ENCODE peak calls at places on chromosomes 2 and 18, in eight cellular contexts. R, B, X, K, C, Q, G and D are unnamed samples.

GRCh38 chr18:54766631-54767030 is 61.6 kb upstream of the RAB27B start:
- DNase-seq in G (no peak), Q (no peak), X (no peak), C (no peak), B (no peak), R (no peak), K (no peak), D (no peak)

GRCh38 chr18:56756971-56757370 is 105.8 kb downstream of the WDR7 start:
- DNase-seq in Q (no peak), G (no peak), B (peak), X (no peak), C (no peak), R (peak), K (peak), D (peak)

GRCh38 chr2:151176661-151177060 is 85.0 kb downstream of the RBM43 start:
- DNase-seq in R (no peak), Q (no peak), K (no peak), B (no peak), G (no peak), C (no peak), X (no peak), D (no peak)

GRCh38 chr2:170739048-170739447 is 23.9 kb downstream of the SP5 start:
- DNase-seq in C (no peak), K (no peak), G (peak), X (peak), B (no peak), Q (no peak), R (no peak), D (no peak)

GRCh38 chr2:29700560-29700959 is 220.8 kb downstream of the ALK start:
- DNase-seq in K (no peak), Q (no peak), R (no peak), C (no peak), X (peak), B (no peak), G (no peak), D (no peak)

GRCh38 chr2:39845460-39846146 is 66.5 kb upstream of the THUMPD2 start:
- DNase-seq in Q (no peak), C (no peak), K (no peak), X (peak), B (no peak), G (no peak), R (no peak), D (no peak)

GRCh38 chr2:176554107-176555048 is 285.1 kb downstream of the MTX2 start:
- DNase-seq in R (peak), K (peak), C (peak), X (peak), G (no peak), Q (no peak), B (no peak), D (peak)

GRCh38 chr2:98634406-98635092 is 26.2 kb downstream of the UNC50 start:
- DNase-seq in B (no peak), K (peak), R (no peak), Q (no peak), G (no peak), C (peak), X (peak), D (no peak)

GRCh38 chr2:160651416-160652200 is 158.0 kb upstream of the RBMS1 start:
- DNase-seq in Q (no peak), B (peak), K (no peak), R (no peak), C (no peak), X (no peak), G (peak), D (no peak)

GRCh38 chr18:45777393-45777792 is 48.1 kb upstream of the SIGLEC15 start:
- DNase-seq in C (no peak), X (no peak), R (no peak), Q (no peak), G (peak), B (no peak), K (no peak), D (peak)

GRCh38 chr2:65256088-65256487 is 28.5 kb downstream of the ACTR2 start:
- DNase-seq in Q (no peak), X (no peak), K (no peak), R (no peak), G (no peak), C (no peak), B (no peak), D (no peak)

GRCh38 chr18:65206551-65207260 is 544.1 kb upstream of the CDH7 start:
- DNase-seq in K (peak), C (peak), B (no peak), G (no peak), X (peak), R (no peak), Q (no peak), D (no peak)

GRCh38 chr2:26569216-26570082 is 71.7 kb downstream of the CIB4 start:
- DNase-seq in K (no peak), B (no peak), G (no peak), R (no peak), Q (no peak), C (no peak), X (no peak), D (no peak)

DNA sequence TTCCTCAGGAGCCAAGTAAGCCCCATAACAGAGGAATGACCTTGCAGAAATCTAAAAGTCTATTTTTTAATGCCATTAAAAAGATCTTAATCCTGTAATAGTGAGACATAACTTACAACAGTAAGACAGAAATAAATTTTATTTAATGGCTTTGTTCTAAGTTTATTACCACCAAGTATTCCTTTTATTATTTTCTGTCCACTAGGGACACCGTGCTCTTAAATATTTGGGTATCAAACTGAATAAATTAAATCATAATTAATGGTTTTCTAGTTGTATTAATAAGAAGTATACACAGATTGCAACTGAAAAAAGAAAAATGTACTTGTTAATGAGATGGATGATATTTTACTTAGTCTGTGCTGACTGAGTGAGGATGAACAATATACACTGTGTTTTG is 3.1 kb upstream of the B4GALT6 start:
- DNase-seq in C (no peak), X (no peak), G (no peak), R (no peak), K (no peak), B (no peak), Q (no peak), D (no peak)
- TF ChIP-seq CTCF in C (peak), X (no peak), G (no peak), R (no peak), K (peak), B (no peak), Q (no peak), D (peak)

DNA sequence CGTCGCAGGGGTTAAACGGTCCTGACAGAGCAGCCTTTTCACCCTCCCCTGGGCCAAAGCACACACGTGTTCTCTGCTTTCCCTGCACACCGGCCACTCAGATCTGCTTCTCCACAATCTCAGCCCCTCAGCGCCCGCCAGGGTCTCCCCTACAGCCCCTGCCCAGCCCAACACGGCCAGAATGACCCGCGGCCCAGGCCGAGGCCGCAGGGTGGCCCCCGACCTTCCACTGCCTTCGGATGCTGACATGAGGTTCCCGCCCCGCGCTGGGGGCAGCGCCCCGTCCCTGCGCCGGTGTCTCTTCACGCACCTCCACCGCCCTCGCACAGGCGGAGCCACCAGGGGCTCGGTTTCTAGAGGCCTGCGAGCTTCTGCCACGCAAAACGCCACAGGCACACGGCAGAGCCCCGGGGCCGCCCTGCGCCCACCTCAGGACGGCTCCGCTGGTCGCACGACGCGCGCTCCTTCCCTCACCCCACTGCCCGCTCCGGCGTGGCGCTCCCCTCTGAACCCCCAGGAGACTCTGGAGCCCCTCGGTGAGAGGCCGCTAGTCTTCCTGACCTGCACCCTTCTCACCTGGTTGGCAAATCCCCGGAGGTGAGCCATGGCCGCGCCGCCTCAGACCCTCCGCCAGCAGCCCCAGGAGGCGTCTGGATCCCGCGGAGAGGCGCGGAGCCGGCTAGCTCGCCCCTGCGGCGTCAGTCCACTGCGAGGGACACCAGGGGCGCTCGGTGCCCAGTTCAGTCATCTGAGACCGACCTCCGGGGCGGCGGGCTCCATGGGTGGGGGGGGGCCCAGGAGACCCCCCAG is 749 bp downstream of the STK25 start:
- DNase-seq in G (no peak), B (peak), Q (no peak), K (peak), C (peak), X (peak), R (peak), D (peak)
- TF ChIP-seq CTCF in G (peak), B (no peak), Q (no peak), K (peak), C (peak), X (no peak), R (peak), D (peak)

GRCh38 chr2:96354492-96354891 is 18.9 kb downstream of the NCAPH start:
- DNase-seq in Q (no peak), C (no peak), R (no peak), K (no peak), X (no peak), G (no peak), B (no peak), D (no peak)

GRCh38 chr2:96361751-96362150 is 26.2 kb downstream of the NCAPH start:
- DNase-seq in X (no peak), B (no peak), R (no peak), G (no peak), Q (no peak), C (no peak), K (no peak), D (no peak)

GRCh38 chr2:96359866-96360265 is 24.3 kb downstream of the NCAPH start:
- DNase-seq in B (no peak), Q (no peak), R (no peak), C (no peak), K (no peak), X (no peak), G (no peak), D (no peak)

GRCh38 chr2:96356889-96357288 is 21.3 kb downstream of the NCAPH start:
- DNase-seq in K (no peak), B (no peak), C (no peak), G (no peak), X (no peak), Q (no peak), R (peak), D (no peak)

DNA sequence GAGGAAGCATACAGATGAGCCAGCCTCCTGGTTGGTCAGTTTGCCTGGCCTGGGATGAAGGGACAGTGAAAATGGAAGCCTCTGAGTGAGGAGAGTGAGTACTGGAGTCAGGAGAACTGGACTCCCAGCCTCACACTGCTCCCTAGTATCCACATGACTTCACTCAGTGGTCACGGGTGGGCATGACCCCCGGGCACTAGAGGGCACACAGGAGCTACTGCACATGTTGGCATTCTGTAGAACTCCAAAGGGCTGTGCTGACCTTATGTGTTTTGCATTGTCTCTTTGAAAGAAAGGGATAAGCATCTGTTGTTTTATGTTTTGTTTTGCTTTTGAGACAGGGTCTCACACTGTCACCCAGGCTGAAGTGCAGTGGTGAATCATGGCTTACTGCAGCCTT is 23.7 kb downstream of the NCAPH start:
- DNase-seq in Q (no peak), K (no peak), R (no peak), B (peak), G (no peak), C (no peak), X (peak), D (no peak)
- TF ChIP-seq CTCF in Q (no peak), K (no peak), R (peak), B (no peak), G (no peak), C (no peak), X (peak), D (peak)

GRCh38 chr2:120305296-120305695 is 40.6 kb upstream of the INHBB start:
- DNase-seq in R (no peak), C (peak), K (no peak), Q (no peak), B (no peak), G (no peak), X (no peak), D (peak)
- TF ChIP-seq CTCF in R (peak), C (no peak), K (no peak), Q (no peak), B (no peak), G (peak), X (no peak), D (peak)

DNA sequence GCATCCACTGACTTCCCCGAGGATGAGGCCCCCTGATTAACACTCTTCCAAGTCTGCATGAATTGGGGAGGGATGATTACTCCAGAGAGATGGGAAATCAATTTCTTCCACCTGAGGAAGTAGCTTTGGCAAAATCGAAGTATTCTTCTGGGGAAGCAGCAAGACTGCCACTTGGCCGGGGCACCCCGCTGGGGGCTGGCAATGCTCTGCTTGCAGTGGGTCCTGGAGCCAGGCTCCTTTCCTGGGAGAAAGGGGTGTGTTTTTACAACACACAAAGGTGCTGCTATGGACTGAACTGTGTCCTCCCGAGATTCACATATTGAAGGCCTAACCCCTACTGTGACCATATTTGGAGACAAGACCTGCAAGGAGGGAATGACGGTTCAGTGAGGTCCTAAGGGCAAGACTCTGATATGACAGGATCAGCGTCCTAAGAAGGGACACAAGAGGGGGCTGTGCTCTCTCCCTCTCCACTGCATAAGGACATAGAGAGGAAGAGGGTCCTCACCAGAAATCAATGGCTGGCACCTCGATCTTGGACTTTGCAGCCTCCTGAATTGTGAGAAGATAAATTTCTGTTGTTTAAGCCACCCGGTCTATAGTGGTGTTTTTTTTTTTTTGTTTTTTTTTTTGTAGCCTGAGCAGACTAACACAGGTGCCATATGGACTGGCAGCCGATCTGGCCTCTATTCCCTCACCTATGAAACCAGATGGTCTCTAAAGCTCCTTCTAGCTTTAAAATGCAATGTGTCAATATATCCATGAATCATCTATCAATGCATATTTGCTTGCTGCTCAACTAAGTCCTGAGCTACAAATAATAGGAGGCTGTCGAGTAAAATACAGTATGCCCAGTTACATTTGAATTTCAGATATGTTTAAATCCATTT is 3.6 kb upstream of the SMARCAL1 start:
- DNase-seq in G (no peak), K (no peak), R (no peak), B (no peak), Q (no peak), C (no peak), X (no peak), D (peak)
- TF ChIP-seq CTCF in G (no peak), K (no peak), R (no peak), B (no peak), Q (no peak), C (no peak), X (no peak), D (no peak)

GRCh38 chr2:135741395-135742306 is at the start of gene UBXN4:
- DNase-seq in K (peak), X (peak), R (peak), C (peak), G (peak), B (peak), Q (peak), D (peak)

GRCh38 chr2:135742307-135742838 is 718 bp downstream of the UBXN4 start:
- DNase-seq in G (peak), R (peak), Q (peak), X (peak), K (peak), B (peak), C (no peak), D (peak)

GRCh38 chr2:135743860-135744259 is 2.2 kb downstream of the UBXN4 start:
- DNase-seq in R (no peak), Q (no peak), G (no peak), X (no peak), C (no peak), B (no peak), K (no peak), D (no peak)

GRCh38 chr2:135745545-135745944 is 3.9 kb downstream of the UBXN4 start:
- DNase-seq in C (no peak), G (peak), Q (no peak), B (no peak), K (no peak), R (no peak), X (no peak), D (no peak)

GRCh38 chr2:135744761-135745314 is 3.2 kb downstream of the UBXN4 start:
- DNase-seq in K (no peak), Q (no peak), C (peak), G (no peak), X (peak), R (no peak), B (peak), D (peak)
- TF ChIP-seq CTCF in K (no peak), Q (no peak), C (no peak), G (peak), X (no peak), R (peak), B (peak), D (no peak)

DNA sequence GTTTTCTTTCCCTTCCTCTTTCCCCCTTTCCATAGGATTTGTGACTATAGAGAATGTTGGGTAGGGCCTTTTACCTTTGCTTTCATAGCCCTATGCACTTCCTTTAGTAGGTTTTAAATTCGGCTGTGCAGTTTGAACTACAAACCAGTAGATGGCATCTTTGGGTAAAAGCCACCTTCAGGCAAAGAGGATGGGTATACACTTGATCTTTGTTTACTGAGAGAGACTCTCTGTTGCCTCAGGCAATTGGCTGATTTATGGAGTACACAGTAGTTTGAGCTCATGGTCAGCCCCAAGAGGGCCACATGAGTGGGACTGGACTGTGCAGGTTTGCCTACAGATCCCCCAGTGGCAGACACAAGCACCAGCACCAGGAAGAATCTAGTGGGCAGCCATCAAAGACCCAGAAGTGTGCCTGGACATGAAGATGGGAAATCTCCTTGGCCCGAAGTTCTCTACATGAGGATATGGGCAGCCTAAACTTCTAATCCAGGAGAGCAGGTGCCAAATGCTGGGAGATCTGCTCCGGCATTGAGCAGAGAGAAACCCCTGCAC is 1304.3 kb upstream of the DDX18 start:
- DNase-seq in Q (no peak), X (peak), C (peak), B (peak), K (peak), G (no peak), R (no peak), D (peak)
- TF ChIP-seq CTCF in Q (no peak), X (peak), C (peak), B (no peak), K (peak), G (no peak), R (no peak), D (peak)

DNA sequence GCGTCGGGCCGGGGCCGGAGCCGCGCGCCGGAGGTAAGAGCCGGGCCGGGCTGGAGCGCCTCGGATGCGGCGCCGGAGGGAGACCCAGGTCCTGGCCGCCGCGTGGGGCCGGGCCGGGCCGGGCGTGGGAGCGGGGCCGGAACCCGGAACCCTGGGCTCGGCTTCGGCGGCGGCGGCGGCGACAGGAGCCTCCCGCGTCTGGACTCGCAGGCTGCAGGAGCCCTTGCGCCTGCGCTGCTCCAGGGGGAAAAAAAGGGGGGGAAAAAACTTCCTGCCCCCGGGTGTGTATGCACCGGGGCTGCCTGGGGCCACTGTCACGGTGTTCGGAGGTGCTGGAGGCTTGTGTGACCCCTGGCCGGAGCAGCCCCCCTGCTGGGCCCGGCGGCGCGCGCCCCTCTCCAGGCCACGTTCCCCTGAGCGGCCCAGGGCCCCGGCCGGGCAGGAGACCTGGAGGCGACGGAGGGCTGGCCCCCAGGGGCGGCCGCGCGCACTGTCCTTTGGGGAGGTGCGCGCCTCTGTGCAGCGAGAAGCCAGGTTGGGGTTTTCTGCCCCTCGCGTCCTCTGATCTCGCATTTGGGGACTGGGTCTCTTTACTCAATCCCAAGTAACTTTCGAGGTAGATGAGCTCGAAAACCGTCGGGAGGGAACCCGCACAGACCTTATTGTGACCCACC is 906 bp downstream of the KLHL29 start:
- DNase-seq in G (no peak), R (no peak), X (peak), B (no peak), C (peak), K (peak), Q (no peak), D (no peak)
- TF ChIP-seq CTCF in G (no peak), R (no peak), X (no peak), B (no peak), C (no peak), K (no peak), Q (no peak), D (no peak)

DNA sequence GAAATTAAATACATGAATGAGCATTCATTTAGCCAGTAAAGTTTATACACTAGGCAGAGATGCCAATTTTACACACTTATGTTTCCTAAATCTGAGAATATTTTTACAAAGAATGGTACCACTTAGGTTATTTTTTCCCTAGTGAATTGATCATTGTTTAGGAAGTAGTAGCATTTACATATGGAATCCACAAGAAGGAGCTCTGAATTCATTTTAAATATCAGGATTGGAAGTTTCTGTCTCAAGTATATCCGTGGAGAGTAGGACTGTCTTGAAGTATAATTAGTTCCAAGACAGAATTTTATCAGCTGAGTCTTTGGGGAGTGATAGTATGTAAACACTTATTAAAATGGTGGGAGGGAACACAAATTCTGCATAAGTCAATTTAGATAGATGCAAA is 82.2 kb upstream of the FAM98A start:
- DNase-seq in Q (no peak), K (no peak), R (no peak), B (no peak), X (no peak), C (no peak), G (no peak), D (no peak)
- TF ChIP-seq CTCF in Q (no peak), K (peak), R (peak), B (no peak), X (no peak), C (peak), G (peak), D (no peak)

GRCh38 chr2:129764376-129765325 is 214.8 kb upstream of the RAB6C start:
- DNase-seq in G (no peak), R (no peak), X (no peak), Q (peak), C (no peak), K (no peak), B (no peak), D (no peak)
- TF ChIP-seq CTCF in G (no peak), R (no peak), X (no peak), Q (no peak), C (no peak), K (no peak), B (no peak), D (no peak)